ENCODE peak calls at places on chromosomes 3 and 15, in four cellular contexts. P is aorta, U is A549, K is pancreas. I is an unnamed sample.

GRCh38 chr15:75067123-75067854 is 43.9 kb downstream of the PPCDC start:
- ATAC-seq in P (no peak), U (no peak), K (peak), I (no peak)

GRCh38 chr3:183896184-183896583 is 11.5 kb upstream of the PARL start:
- ATAC-seq in P (no peak), U (peak), K (no peak), I (peak)

GRCh38 chr3:160224256-160224655 is 966 bp upstream of the C3orf80 start:
- ATAC-seq in P (no peak), U (no peak), K (no peak), I (no peak)

GRCh38 chr3:184284696-184285095 is 8.9 kb downstream of the ECE2 start:
- ATAC-seq in P (peak), U (peak), K (peak), I (peak)

GRCh38 chr3:48142316-48142870 is 45.8 kb downstream of the CDC25A start:
- ATAC-seq in P (no peak), U (no peak), K (peak), I (no peak)

GRCh38 chr15:51334011-51334426 is 4.4 kb downstream of the CYP19A1 start:
- ATAC-seq in P (no peak), U (no peak), K (no peak), I (no peak)

GRCh38 chr3:49428697-49429100 is 425 bp downstream of the NICN1 start:
- ATAC-seq in P (no peak), U (peak), K (peak), I (peak)

GRCh38 chr3:10396083-10396482 is 75.2 kb upstream of the SEC13 start:
- ATAC-seq in P (no peak), U (no peak), K (no peak), I (no peak)

GRCh38 chr3:128875556-128876120 is 3.8 kb upstream of the ACAD9 start:
- ATAC-seq in P (no peak), U (peak), K (no peak), I (peak)

GRCh38 chr3:30112904-30113484 is 493.4 kb upstream of the TGFBR2 start:
- ATAC-seq in P (no peak), U (peak), K (peak), I (peak)

GRCh38 chr3:184700759-184701158 is 11.1 kb downstream of the MAGEF1 start:
- ATAC-seq in P (no peak), U (no peak), K (no peak), I (no peak)

GRCh38 chr3:98532275-98532637 is 478 bp downstream of the GPR15 start:
- ATAC-seq in P (no peak), U (peak), K (no peak), I (no peak)

GRCh38 chr3:46280105-46280797 is 38.0 kb downstream of the CCR3 start:
- ATAC-seq in P (no peak), U (no peak), K (no peak), I (no peak)

GRCh38 chr3:106206165-106206564 is 337.4 kb upstream of the CBLB start:
- ATAC-seq in P (no peak), U (no peak), K (no peak), I (peak)

GRCh38 chr3:156417733-156418132 is 137.2 kb downstream of the SSR3 start:
- ATAC-seq in P (no peak), U (no peak), K (no peak), I (no peak)

GRCh38 chr3:104873331-104873730 is 493.4 kb upstream of the ALCAM start:
- ATAC-seq in P (no peak), U (no peak), K (no peak), I (no peak)

GRCh38 chr15:38660726-38661125 is 96.1 kb upstream of the RASGRP1 start:
- ATAC-seq in P (no peak), U (no peak), K (no peak), I (no peak)

GRCh38 chr15:71651750-71652186 is 158.6 kb upstream of the NR2E3 start:
- ATAC-seq in P (peak), U (peak), K (peak), I (peak)

GRCh38 chr3:39209329-39209970 is 17.1 kb upstream of the XIRP1 start:
- ATAC-seq in P (no peak), U (no peak), K (no peak), I (no peak)

GRCh38 chr3:4270726-4271125 is 32.4 kb upstream of the SETMAR start:
- ATAC-seq in P (no peak), U (no peak), K (no peak), I (no peak)

GRCh38 chr15:39774688-39775267 is 7.9 kb downstream of the FSIP1 start:
- ATAC-seq in P (no peak), U (no peak), K (no peak), I (no peak)

GRCh38 chr3:186476044-186476468 is 68.1 kb downstream of the CRYGS start:
- ATAC-seq in P (no peak), U (no peak), K (peak), I (no peak)

GRCh38 chr15:85587707-85588441 is 206.9 kb downstream of the KLHL25 start:
- ATAC-seq in P (peak), U (peak), K (no peak), I (no peak)

GRCh38 chr3:2872884-2873283 is 237.3 kb downstream of the IL5RA start:
- ATAC-seq in P (peak), U (no peak), K (no peak), I (no peak)

GRCh38 chr15:39746176-39746575 is 36.5 kb downstream of the FSIP1 start:
- ATAC-seq in P (no peak), U (no peak), K (no peak), I (no peak)

GRCh38 chr15:80199366-80199765 is 46.6 kb downstream of the FAH start:
- ATAC-seq in P (no peak), U (no peak), K (no peak), I (no peak)

GRCh38 chr3:151686257-151686656 is 47.5 kb upstream of the AADACL2 start:
- ATAC-seq in P (no peak), U (no peak), K (no peak), I (no peak)

GRCh38 chr3:50637012-50637411 is 20.1 kb downstream of the MAPKAPK3 start:
- ATAC-seq in P (no peak), U (no peak), K (no peak), I (no peak)

GRCh38 chr3:115698851-115699535 is 75.7 kb downstream of the GAP43 start:
- ATAC-seq in P (no peak), U (no peak), K (no peak), I (peak)

GRCh38 chr3:135865554-135865953 is 100.0 kb upstream of the PPP2R3A start:
- ATAC-seq in P (no peak), U (no peak), K (no peak), I (no peak)

GRCh38 chr15:60179786-60180391 is 175.8 kb downstream of the FOXB1 start:
- ATAC-seq in P (no peak), U (peak), K (peak), I (peak)

GRCh38 chr3:188184649-188185048 is 30.7 kb downstream of the LPP start:
- ATAC-seq in P (no peak), U (no peak), K (no peak), I (no peak)

GRCh38 chr15:101361418-101361817 is 66.4 kb upstream of the SNRPA1 start:
- ATAC-seq in P (no peak), U (no peak), K (no peak), I (no peak)

GRCh38 chr3:155835341-155836071 is 18.7 kb downstream of the SLC33A1 start:
- ATAC-seq in P (no peak), U (no peak), K (peak), I (no peak)

GRCh38 chr3:52077376-52077775 is 21.0 kb upstream of the DUSP7 start:
- ATAC-seq in P (peak), U (no peak), K (no peak), I (no peak)

GRCh38 chr15:40333922-40334492 is 6.7 kb downstream of the CCDC9B start:
- ATAC-seq in P (peak), U (no peak), K (peak), I (no peak)

GRCh38 chr15:94582368-94582767 is 351.0 kb downstream of the MCTP2 start:
- ATAC-seq in P (no peak), U (peak), K (peak), I (no peak)

I was measured in SK-N-SH treated with all-trans-retinoic acid at 6 μM for 48 hours.